ENCODE peak calls at places on chromosomes 13 and 19, in nine cellular contexts. W is progenitor cell of endocrine pancreas, J is osteocyte, Q is stomach, N is GM12864, B is bronchial epithelial cell, Z is pancreas, X is neural progenitor cell, C is epithelial cell of proximal tubule. G is an unnamed sample.
A peak's percentile ranks its signal among the peaks of the same experiment; 100 is the strongest.

GRCh38 chr13:59354665-59355064 is 809.1 kb downstream of the DIAPH3 start:
- DNase-seq in X (no peak), Z (no peak), W (no peak), B (no peak), C (no peak), J (no peak), Q (no peak), N (no peak), G (no peak)

GRCh38 chr13:43377955-43378354 is 354.6 kb downstream of the DNAJC15 start:
- DNase-seq in B (peak; percentile 54), J (no peak), Z (no peak), Q (peak; percentile 38), W (no peak), N (no peak), X (no peak), C (no peak), G (no peak)

GRCh38 chr13:107348471-107348870 is 780.5 kb upstream of the ARGLU1 start:
- DNase-seq in Q (no peak), N (no peak), W (no peak), Z (no peak), J (no peak), X (no peak), C (no peak), B (no peak), G (no peak)

GRCh38 chr19:947707-948533 is 22.1 kb downstream of the ARID3A start:
- DNase-seq in Q (peak; percentile 59), Z (no peak), X (no peak), J (no peak), W (no peak), C (no peak), N (peak; percentile 94), B (no peak), G (peak; percentile 84)

GRCh38 chr19:51727349-51727880 is 3.6 kb upstream of the HAS1 start:
- DNase-seq in Z (no peak), J (no peak), Q (no peak), W (no peak), X (no peak), B (peak; percentile 67), C (no peak), N (no peak), G (no peak)

GRCh38 chr19:3606174-3606689 is 443 bp downstream of the TBXA2R start:
- DNase-seq in Z (peak; percentile 79), W (no peak), J (no peak), N (no peak), Q (peak; percentile 78), X (peak; percentile 51), C (no peak), B (no peak), G (no peak)

GRCh38 chr19:27762933-27763332 is 1450.0 kb downstream of the UQCRFS1 start:
- DNase-seq in Q (no peak), X (no peak), J (peak; percentile 57), B (no peak), C (no peak), W (no peak), Z (no peak), N (no peak), G (no peak)

GRCh38 chr13:19888799-19889198 is 25.4 kb upstream of the ZMYM5 start:
- DNase-seq in C (no peak), N (no peak), W (no peak), Q (no peak), B (peak; percentile 22), Z (no peak), X (no peak), J (no peak), G (no peak)

GRCh38 chr13:76887070-76887563 is 912 bp upstream of the KCTD12 start:
- DNase-seq in B (no peak), J (no peak), N (no peak), Q (no peak), Z (no peak), C (no peak), X (peak; percentile 48), W (no peak), G (no peak)

GRCh38 chr13:31172001-31172400 is 10.3 kb upstream of the HSPH1 start:
- DNase-seq in N (no peak), Q (no peak), X (no peak), Z (no peak), B (peak; percentile 90), W (no peak), J (no peak), C (no peak), G (no peak)

GRCh38 chr19:33431986-33432385 is 58.5 kb downstream of the CEBPG start:
- DNase-seq in N (no peak), Q (no peak), W (no peak), B (no peak), J (no peak), Z (no peak), X (no peak), C (no peak), G (no peak)

GRCh38 chr13:53311561-53311960 is 282.9 kb downstream of the OLFM4 start:
- DNase-seq in B (no peak), Z (no peak), J (no peak), W (no peak), C (no peak), X (peak; percentile 67), N (no peak), Q (no peak), G (no peak)
- TF ChIP-seq CTCF in B (no peak), Z (no peak), J (no peak), W (peak; percentile 31), C (no peak), X (peak; percentile 57), N (no peak), Q (no peak), G (no peak)

GRCh38 chr19:55711719-55712118 is 26.5 kb downstream of the NLRP9 start:
- DNase-seq in J (no peak), Z (no peak), X (no peak), Q (no peak), W (no peak), C (no peak), B (no peak), N (no peak), G (no peak)
- TF ChIP-seq CTCF in J (no peak), Z (no peak), X (no peak), Q (no peak), W (no peak), C (no peak), B (no peak), N (no peak), G (no peak)

GRCh38 chr13:39047560-39047959 is 9.3 kb downstream of the NHLRC3 start:
- DNase-seq in N (no peak), C (no peak), W (no peak), B (peak; percentile 50), Z (no peak), Q (no peak), X (peak; percentile 42), J (no peak), G (no peak)
- TF ChIP-seq CTCF in N (peak; percentile 18), C (peak; percentile 15), W (peak; percentile 43), B (peak; percentile 24), Z (no peak), Q (no peak), X (peak; percentile 42), J (no peak), G (no peak)

GRCh38 chr13:112506046-112506445 is 81.9 kb downstream of the TUBGCP3 start:
- DNase-seq in Z (no peak), X (no peak), C (no peak), Q (no peak), J (no peak), B (peak; percentile 27), W (no peak), N (no peak), G (no peak)

GRCh38 chr13:112513761-112514160 is 74.2 kb downstream of the TUBGCP3 start:
- DNase-seq in B (no peak), Q (no peak), Z (no peak), C (no peak), J (no peak), N (no peak), X (no peak), W (no peak), G (no peak)

GRCh38 chr13:112510987-112511715 is 76.8 kb downstream of the TUBGCP3 start:
- DNase-seq in X (no peak), J (no peak), Q (no peak), W (no peak), C (no peak), B (peak; percentile 10), Z (no peak), N (no peak), G (no peak)

GRCh38 chr13:112509190-112509589 is 78.8 kb downstream of the TUBGCP3 start:
- DNase-seq in J (no peak), B (no peak), Q (no peak), X (no peak), Z (no peak), W (no peak), N (no peak), C (no peak), G (no peak)

GRCh38 chr13:112510002-112510780 is 77.8 kb downstream of the TUBGCP3 start:
- DNase-seq in C (peak; percentile 32), N (no peak), X (peak; percentile 81), Z (no peak), J (no peak), Q (no peak), B (peak; percentile 69), W (no peak), G (no peak)
- TF ChIP-seq CTCF in C (peak; percentile 63), N (peak; percentile 41), X (peak; percentile 68), Z (peak; percentile 35), J (peak; percentile 64), Q (peak; percentile 23), B (peak; percentile 63), W (peak; percentile 64), G (no peak)

DNA sequence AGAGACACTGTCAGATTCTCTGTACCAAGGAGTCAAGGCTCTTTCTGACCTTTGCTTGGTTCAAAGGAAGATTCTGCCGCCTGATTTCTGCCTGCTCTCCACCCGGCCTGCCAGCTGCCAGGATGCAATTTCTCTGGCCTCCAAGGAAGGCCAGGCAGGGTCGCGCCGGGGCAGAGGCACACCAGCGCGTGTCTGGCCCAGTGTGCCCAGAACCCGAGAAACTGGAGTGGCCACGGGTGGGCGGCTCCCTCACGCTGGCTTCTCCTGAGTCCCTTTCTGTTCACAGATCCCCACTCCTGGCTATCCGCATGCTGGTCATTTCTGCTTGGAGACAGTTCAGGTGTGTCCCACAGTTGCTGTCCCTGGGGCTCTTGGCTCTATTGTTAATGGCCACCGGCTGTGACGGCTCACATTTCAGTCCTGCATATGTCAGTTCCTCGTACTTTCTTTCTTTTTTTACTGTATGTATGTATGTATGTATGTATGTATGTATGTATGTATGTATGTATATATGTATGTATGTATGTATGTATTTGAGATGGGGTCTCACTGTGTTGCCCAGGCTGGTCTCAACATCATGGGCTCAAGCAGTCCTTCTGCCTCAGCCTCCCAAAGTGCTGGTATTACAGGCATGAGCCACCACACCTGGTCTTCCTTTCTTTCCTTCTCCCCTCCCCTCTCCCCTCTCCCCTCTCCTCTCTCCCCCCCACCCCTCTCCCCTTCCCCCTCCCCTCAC is 16.9 kb downstream of the TMPRSS9 start:
- DNase-seq in Z (no peak), C (no peak), X (no peak), J (no peak), B (no peak), W (no peak), N (no peak), Q (no peak), G (no peak)
- TF ChIP-seq CTCF in Z (no peak), C (no peak), X (no peak), J (no peak), B (no peak), W (no peak), N (no peak), Q (no peak), G (no peak)